ENCODE peak calls at places on chromosomes 12 and 14, in nine cellular contexts. P is GM12878, L is esophagus muscularis mucosa, E is suprapubic skin, V is sigmoid colon, K is breast epithelium, D is HepG2, Y is GM23338, G is HCT116. N is an unnamed sample.
A peak's percentile ranks its signal among the peaks of the same experiment; 100 is the strongest.

GRCh38 chr14:61268797-61269196 is 12.3 kb downstream of the TMEM30B start:
- DNase-seq in L (no peak), E (no peak), G (no peak), V (no peak), Y (no peak), P (no peak), K (no peak), D (no peak), N (no peak)

GRCh38 chr12:91887957-91888356 is 257.7 kb downstream of the BTG1 start:
- DNase-seq in V (no peak), L (no peak), Y (no peak), P (no peak), G (no peak), D (no peak), E (no peak), K (no peak), N (no peak)

GRCh38 chr14:89702151-89702936 is 252.2 kb downstream of the EFCAB11 start:
- DNase-seq in D (no peak), Y (no peak), L (peak; percentile 92), V (peak; percentile 73), K (no peak), G (no peak), P (no peak), E (no peak), N (no peak)

GRCh38 chr12:6070472-6071257 is 53.8 kb downstream of the VWF start:
- DNase-seq in P (no peak), E (no peak), V (no peak), K (no peak), Y (no peak), G (no peak), L (no peak), D (peak; percentile 75), N (peak; percentile 21)

GRCh38 chr12:117468016-117468415 is 106.6 kb upstream of the NOS1 start:
- DNase-seq in D (no peak), L (no peak), G (no peak), E (no peak), V (no peak), K (no peak), Y (no peak), P (no peak), N (no peak)

GRCh38 chr12:52813885-52814709 is at the start of gene KRT4:
- DNase-seq in Y (no peak), P (no peak), D (no peak), V (no peak), G (no peak), L (no peak), K (no peak), E (no peak), N (peak; percentile 13)

GRCh38 chr14:50501642-50502041 is 30.7 kb downstream of the MAP4K5 start:
- DNase-seq in Y (no peak), L (no peak), V (no peak), D (no peak), P (no peak), E (no peak), G (no peak), K (no peak), N (no peak)

GRCh38 chr12:31482816-31483215 is 108.1 kb downstream of the DENND5B start:
- DNase-seq in P (no peak), Y (no peak), V (no peak), D (no peak), G (peak; percentile 51), E (no peak), L (no peak), K (no peak), N (no peak)

GRCh38 chr12:81005635-81006034 is 67.9 kb upstream of the LIN7A start:
- DNase-seq in V (no peak), K (no peak), D (no peak), L (no peak), E (no peak), Y (no peak), P (no peak), G (no peak), N (no peak)

GRCh38 chr14:55502746-55503284 is 62.4 kb upstream of the TBPL2 start:
- DNase-seq in P (no peak), D (no peak), G (no peak), Y (no peak), L (no peak), E (no peak), K (no peak), V (no peak), N (no peak)

GRCh38 chr14:90303382-90303943 is 28.3 kb downstream of the NRDE2 start:
- DNase-seq in G (no peak), D (peak; percentile 25), Y (no peak), E (no peak), L (no peak), P (no peak), K (no peak), V (no peak), N (no peak)

GRCh38 chr12:80622271-80622670 is 85.2 kb upstream of the MYF6 start:
- DNase-seq in D (no peak), K (no peak), V (no peak), G (no peak), Y (peak; percentile 24), L (no peak), E (no peak), P (no peak), N (no peak)

GRCh38 chr12:46389130-46389616 is 16.6 kb upstream of the SLC38A2 start:
- DNase-seq in K (no peak), E (no peak), G (no peak), Y (no peak), V (no peak), D (no peak), P (no peak), L (no peak), N (no peak)

GRCh38 chr12:106345739-106346138 is 11.8 kb upstream of the POLR3B start:
- DNase-seq in E (no peak), P (no peak), K (no peak), D (peak; percentile 77), V (no peak), L (no peak), G (peak; percentile 51), Y (peak; percentile 72), N (peak; percentile 21)

DNA sequence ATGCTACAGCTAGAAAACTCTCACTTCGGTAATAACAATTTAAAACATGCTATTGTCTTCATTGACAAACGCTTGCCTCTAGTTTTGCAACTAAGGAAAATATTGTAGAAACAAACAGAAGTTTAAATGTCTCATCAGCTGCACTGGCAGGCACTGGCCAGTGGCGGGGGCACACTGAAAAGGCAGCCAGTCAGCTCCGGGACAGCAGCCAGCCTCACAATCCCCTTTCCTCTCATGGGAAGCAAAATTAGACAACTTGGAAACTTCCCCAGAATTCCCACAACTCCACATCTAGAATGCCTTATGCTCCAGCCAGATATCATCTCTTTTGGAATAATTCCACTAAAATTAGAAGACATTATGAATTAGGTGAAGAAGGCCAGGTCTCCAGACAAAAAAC is 72.0 kb downstream of the CLIP1 start:
- DNase-seq in D (no peak), E (no peak), K (no peak), L (no peak), V (no peak), P (no peak), G (no peak), Y (no peak), N (no peak)
- TF ChIP-seq CTCF in D (no peak), E (peak; percentile 19), K (no peak), L (peak; percentile 54), V (peak; percentile 11), P (no peak), G (no peak), Y (no peak), N (no peak)

GRCh38 chr14:76375484-76375883 is 453 bp upstream of the ESRRB start:
- DNase-seq in L (no peak), P (no peak), E (no peak), V (no peak), D (no peak), Y (no peak), K (no peak), G (peak; percentile 12), N (no peak)
- TF ChIP-seq POLR2AphosphoS5 in L (no peak), P (no peak), E (no peak), V (no peak), D (no peak), Y (no peak), K (no peak), G (no peak), N (no peak)

GRCh38 chr12:121812320-121812871 is 8.6 kb downstream of the SETD1B start:
- DNase-seq in E (no peak), D (no peak), G (no peak), V (peak; percentile 89), L (no peak), K (peak; percentile 81), P (no peak), Y (peak; percentile 89), N (peak; percentile 63)
- TF ChIP-seq CTCF in E (no peak), D (no peak), G (no peak), V (no peak), L (no peak), K (no peak), P (no peak), Y (no peak), N (no peak)

DNA sequence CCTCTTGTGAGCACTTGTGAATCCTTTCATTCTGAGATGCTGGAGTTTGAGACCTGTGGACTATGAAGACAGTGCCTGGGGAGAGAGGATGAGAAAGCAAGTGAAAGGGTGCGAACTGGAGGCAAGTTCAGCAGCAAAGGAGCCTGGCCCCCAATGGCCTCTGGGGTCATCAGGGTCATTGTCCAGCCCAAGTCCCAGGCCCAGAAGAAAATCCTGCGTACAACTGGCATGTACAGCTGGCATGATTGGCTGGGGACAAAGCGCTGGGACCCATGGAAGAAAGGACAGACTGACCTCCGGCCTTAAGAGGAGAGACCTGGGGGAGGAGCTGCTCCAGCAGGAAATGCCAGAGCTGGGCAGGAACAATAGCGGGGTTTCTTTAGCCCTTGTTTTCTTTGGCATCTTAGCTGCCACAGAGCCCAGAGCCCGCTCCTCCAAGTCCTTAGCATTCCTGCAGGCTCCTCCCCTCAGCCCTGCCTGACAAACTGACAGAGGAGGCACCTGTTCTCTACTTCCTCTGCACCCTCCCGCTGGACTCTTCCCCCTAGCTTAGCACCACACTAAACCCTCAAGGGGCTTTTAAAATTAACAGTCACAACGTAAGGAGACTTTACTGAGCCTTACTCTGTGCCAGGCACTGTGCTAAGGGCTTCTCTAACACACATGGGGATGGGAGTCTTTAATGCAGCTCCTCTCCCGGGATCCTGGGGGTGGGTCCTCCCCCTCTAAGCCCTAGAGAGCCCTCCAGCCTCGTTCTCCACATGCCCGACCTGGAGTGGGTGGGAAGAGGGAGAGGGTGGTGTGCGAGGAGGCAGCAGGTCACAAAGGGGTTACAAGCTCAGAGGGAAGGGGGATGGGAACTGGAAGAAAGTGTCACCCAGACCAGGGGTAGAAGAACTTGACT is 1.9 kb upstream of the AQP5 start:
- DNase-seq in Y (peak; percentile 94), K (peak; percentile 70), D (no peak), V (no peak), G (peak; percentile 50), P (no peak), E (no peak), L (no peak), N (peak; percentile 57)
- TF ChIP-seq POLR2AphosphoS5 in Y (no peak), K (no peak), D (no peak), V (no peak), G (no peak), P (no peak), E (no peak), L (no peak), N (peak; percentile 12)

GRCh38 chr12:62983594-62983993 is 48.6 kb upstream of the PPM1H start:
- DNase-seq in E (no peak), Y (peak; percentile 63), L (no peak), G (peak; percentile 6), V (no peak), P (no peak), D (peak; percentile 57), K (no peak), N (no peak)
- TF ChIP-seq CTCF in E (no peak), Y (peak; percentile 73), L (no peak), G (peak; percentile 27), V (no peak), P (no peak), D (peak; percentile 71), K (no peak), N (no peak)

GRCh38 chr12:123126294-123127144 is 24.4 kb downstream of the PITPNM2 start:
- DNase-seq in E (no peak), L (no peak), P (no peak), G (peak; percentile 69), V (peak; percentile 82), Y (no peak), D (peak; percentile 83), K (no peak), N (no peak)
- TF ChIP-seq POLR2AphosphoS5 in E (peak; percentile 16), L (peak; percentile 70), P (no peak), G (peak; percentile 41), V (peak; percentile 51), Y (no peak), D (no peak), K (no peak), N (no peak)